ENCODE peak calls at places on chromosomes 6 and 20, in four cellular contexts. P is HepG2, O is WTC11, Q is K562. A is an unnamed sample.

GRCh38 chr6:132011582-132011981 is 60.4 kb upstream of the CCN2 start:
- DNase-seq in P (no peak), O (no peak), Q (no peak), A (no peak)

GRCh38 chr6:166768761-166769160 is 141.7 kb upstream of the RPS6KA2 start:
- DNase-seq in P (no peak), O (no peak), Q (no peak), A (no peak)

GRCh38 chr6:125002090-125002741 is 40.0 kb downstream of the RNF217 start:
- DNase-seq in P (no peak), O (no peak), Q (no peak), A (no peak)

GRCh38 chr6:158115102-158115501 is 53.0 kb downstream of the SERAC1 start:
- DNase-seq in P (no peak), O (no peak), Q (peak), A (no peak)

GRCh38 chr6:1281746-1282145 is 30.2 kb upstream of the FOXQ1 start:
- DNase-seq in P (no peak), O (no peak), Q (no peak), A (no peak)

GRCh38 chr6:122717350-122717749 is 62.2 kb upstream of the FABP7 start:
- DNase-seq in P (no peak), O (no peak), Q (no peak), A (no peak)

GRCh38 chr6:138987643-138988468 is at the start of gene REPS1:
- DNase-seq in P (peak), O (peak), Q (peak), A (peak)

GRCh38 chr20:12067686-12068085 is 150.0 kb downstream of the BTBD3 start:
- DNase-seq in P (no peak), O (no peak), Q (no peak), A (no peak)

GRCh38 chr6:28866342-28867077 is 57.3 kb downstream of the TRIM27 start:
- DNase-seq in P (peak), O (peak), Q (peak), A (no peak)

GRCh38 chr6:144335315-144335861 is 50.3 kb downstream of the UTRN start:
- DNase-seq in P (no peak), O (no peak), Q (no peak), A (no peak)

GRCh38 chr20:22374066-22374465 is 210.3 kb downstream of the FOXA2 start:
- DNase-seq in P (no peak), O (no peak), Q (no peak), A (no peak)

GRCh38 chr6:130518588-130518987 is 152.8 kb downstream of the TMEM200A start:
- DNase-seq in P (no peak), O (no peak), Q (no peak), A (no peak)

GRCh38 chr20:41005361-41005729 is 23.3 kb upstream of the TOP1 start:
- DNase-seq in P (no peak), O (no peak), Q (peak), A (no peak)

GRCh38 chr6:136889271-136890193 is 32.6 kb upstream of the SLC35D3 start:
- DNase-seq in P (peak), O (no peak), Q (no peak), A (no peak)

GRCh38 chr20:36116813-36117441 is 37.6 kb upstream of the EPB41L1 start:
- DNase-seq in P (no peak), O (no peak), Q (no peak), A (no peak)

GRCh38 chr6:135703621-135704020 is 147.9 kb upstream of the PDE7B start:
- DNase-seq in P (no peak), O (no peak), Q (no peak), A (no peak)

GRCh38 chr20:53040678-53041674 is 68.8 kb downstream of the TSHZ2 start:
- DNase-seq in P (no peak), O (no peak), Q (no peak), A (no peak)

GRCh38 chr6:13175759-13176158 is 152.6 kb downstream of the TBC1D7 start:
- DNase-seq in P (no peak), O (peak), Q (no peak), A (no peak)

GRCh38 chr20:38968090-38968489 is 5.9 kb downstream of the DHX35 start:
- DNase-seq in P (no peak), O (no peak), Q (no peak), A (no peak)

GRCh38 chr6:24980507-24981384 is 45.0 kb upstream of the RIPOR2 start:
- DNase-seq in P (no peak), O (peak), Q (no peak), A (no peak)

GRCh38 chr6:16239090-16239797 is 857 bp downstream of the GMPR start:
- DNase-seq in P (no peak), O (peak), Q (peak), A (no peak)

GRCh38 chr20:41321003-41321402 is 3.5 kb upstream of the ZHX3 start:
- DNase-seq in P (no peak), O (no peak), Q (no peak), A (no peak)

GRCh38 chr20:34824861-34825529 is 456 bp downstream of the NCOA6 start:
- DNase-seq in P (peak), O (peak), Q (peak), A (peak)

GRCh38 chr6:62371395-62371794 is 85.4 kb upstream of the KHDRBS2 start:
- DNase-seq in P (no peak), O (no peak), Q (no peak), A (no peak)

GRCh38 chr6:136158398-136158797 is 91.7 kb downstream of the MTFR2 start:
- DNase-seq in P (no peak), O (no peak), Q (no peak), A (no peak)

GRCh38 chr6:39886871-39887270 is 47.4 kb downstream of the MOCS1 start:
- DNase-seq in P (no peak), O (no peak), Q (no peak), A (no peak)

GRCh38 chr20:10356628-10357027 is 77.4 kb downstream of the MKKS start:
- DNase-seq in P (no peak), O (no peak), Q (no peak), A (no peak)

GRCh38 chr20:10357974-10358373 is 76.0 kb downstream of the MKKS start:
- DNase-seq in P (no peak), O (no peak), Q (no peak), A (no peak)

GRCh38 chr20:10360878-10361277 is 73.1 kb downstream of the MKKS start:
- DNase-seq in P (no peak), O (no peak), Q (no peak), A (no peak)

GRCh38 chr20:10357061-10357708 is 76.8 kb downstream of the MKKS start:
- DNase-seq in P (no peak), O (no peak), Q (no peak), A (no peak)

GRCh38 chr20:10359621-10360040 is 74.4 kb downstream of the MKKS start:
- DNase-seq in P (no peak), O (no peak), Q (no peak), A (no peak)
- TF ChIP-seq ELF4 in P (no peak), O (no peak), Q (no peak), A (no peak)

GRCh38 chr6:170095273-170095976 is 195.5 kb downstream of the DLL1 start:
- DNase-seq in P (no peak), O (no peak), Q (no peak), A (no peak)

GRCh38 chr6:170096191-170096802 is 194.6 kb downstream of the DLL1 start:
- DNase-seq in P (no peak), O (peak), Q (no peak), A (peak)

GRCh38 chr6:170098428-170099170 is 192.3 kb downstream of the DLL1 start:
- DNase-seq in P (no peak), O (no peak), Q (no peak), A (no peak)

GRCh38 chr6:170097505-170098427 is 193.1 kb downstream of the DLL1 start:
- DNase-seq in P (no peak), O (peak), Q (no peak), A (no peak)

DNA sequence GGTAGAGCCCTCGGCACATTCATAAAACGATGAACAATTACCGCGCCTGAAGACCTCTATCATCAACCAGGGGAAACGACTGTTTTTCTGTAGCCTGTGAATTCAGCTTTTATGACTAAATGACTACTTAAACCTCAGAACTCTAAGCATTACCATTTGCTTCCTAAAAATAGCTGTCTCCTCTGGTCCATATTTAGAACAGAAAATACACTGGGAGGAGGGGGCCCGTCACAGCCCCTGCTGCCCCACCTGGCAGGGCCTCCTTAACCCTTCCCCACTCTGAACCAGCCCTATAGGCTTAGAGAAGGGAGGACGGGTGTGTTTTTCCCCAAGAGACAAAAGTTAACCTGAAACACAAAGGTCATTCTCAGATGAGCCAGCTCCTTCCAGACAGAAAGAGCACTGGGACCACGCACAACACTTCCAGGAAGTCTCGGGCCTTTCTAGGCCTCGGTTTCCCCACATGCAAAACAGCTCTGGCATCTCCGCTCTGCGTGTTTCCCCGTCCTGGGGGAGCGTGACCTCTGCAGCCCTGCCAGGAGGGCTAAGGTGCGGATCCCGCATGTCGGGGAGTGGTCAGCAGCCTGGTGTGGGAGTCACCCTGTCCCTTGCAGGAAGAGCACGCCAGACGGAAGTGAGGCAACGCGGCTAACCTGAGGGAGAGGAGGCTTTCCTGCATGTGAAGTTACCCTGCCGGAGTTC is 193.9 kb downstream of the DLL1 start:
- DNase-seq in P (no peak), O (peak), Q (no peak), A (no peak)
- TF ChIP-seq ELF4 in P (no peak), O (no peak), Q (no peak), A (no peak)

GRCh38 chr6:127514396-127515227 is 4.5 kb downstream of the MTCL3 start:
- DNase-seq in P (no peak), O (peak), Q (no peak), A (no peak)
- TF ChIP-seq ELF4 in P (no peak), O (no peak), Q (no peak), A (no peak)

GRCh38 chr6:107509506-107509905 is 19.6 kb downstream of the SOBP start:
- DNase-seq in P (no peak), O (no peak), Q (no peak), A (no peak)
- TF ChIP-seq ELF4 in P (no peak), O (no peak), Q (no peak), A (no peak)

GRCh38 chr6:12026833-12027232 is 14.7 kb downstream of the HIVEP1 start:
- DNase-seq in P (no peak), O (no peak), Q (no peak), A (no peak)

GRCh38 chr6:12020187-12020791 is 8.2 kb downstream of the HIVEP1 start:
- DNase-seq in P (no peak), O (no peak), Q (peak), A (no peak)

GRCh38 chr6:12026120-12026519 is 14.0 kb downstream of the HIVEP1 start:
- DNase-seq in P (no peak), O (no peak), Q (no peak), A (no peak)

GRCh38 chr6:12024715-12025434 is 12.8 kb downstream of the HIVEP1 start:
- DNase-seq in P (no peak), O (no peak), Q (no peak), A (no peak)

DNA sequence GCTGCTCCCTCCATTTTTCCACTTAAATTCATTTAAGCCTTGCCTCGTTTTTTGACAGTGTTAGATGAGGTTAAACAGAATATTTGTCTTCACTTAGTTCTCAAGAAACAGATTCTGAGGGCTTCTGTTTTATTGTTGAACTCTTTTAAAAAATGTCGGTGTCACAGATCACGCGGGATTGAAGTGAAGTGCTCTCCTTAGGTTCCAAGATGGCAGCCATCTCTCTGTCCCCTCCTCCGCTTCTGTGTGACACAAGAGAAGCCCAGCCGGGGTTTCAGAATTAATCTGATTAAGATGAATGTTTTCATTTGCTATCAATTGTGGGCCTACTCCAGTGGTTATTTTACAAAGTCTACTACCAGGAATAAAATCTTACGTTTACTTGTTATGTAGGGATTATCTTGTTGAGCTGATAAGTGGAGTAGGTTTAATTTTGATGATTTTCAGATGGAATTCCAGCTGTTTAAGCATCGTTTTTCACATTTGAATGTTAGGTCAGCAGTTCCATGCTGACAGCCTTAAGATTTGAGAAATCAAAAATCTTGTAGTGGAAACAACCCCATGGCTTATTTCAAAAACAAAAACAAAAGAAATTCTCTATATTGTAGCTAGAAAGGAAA is 10.9 kb downstream of the HIVEP1 start:
- DNase-seq in P (no peak), O (no peak), Q (peak), A (no peak)
- TF ChIP-seq ELF4 in P (no peak), O (no peak), Q (no peak), A (no peak)

DNA sequence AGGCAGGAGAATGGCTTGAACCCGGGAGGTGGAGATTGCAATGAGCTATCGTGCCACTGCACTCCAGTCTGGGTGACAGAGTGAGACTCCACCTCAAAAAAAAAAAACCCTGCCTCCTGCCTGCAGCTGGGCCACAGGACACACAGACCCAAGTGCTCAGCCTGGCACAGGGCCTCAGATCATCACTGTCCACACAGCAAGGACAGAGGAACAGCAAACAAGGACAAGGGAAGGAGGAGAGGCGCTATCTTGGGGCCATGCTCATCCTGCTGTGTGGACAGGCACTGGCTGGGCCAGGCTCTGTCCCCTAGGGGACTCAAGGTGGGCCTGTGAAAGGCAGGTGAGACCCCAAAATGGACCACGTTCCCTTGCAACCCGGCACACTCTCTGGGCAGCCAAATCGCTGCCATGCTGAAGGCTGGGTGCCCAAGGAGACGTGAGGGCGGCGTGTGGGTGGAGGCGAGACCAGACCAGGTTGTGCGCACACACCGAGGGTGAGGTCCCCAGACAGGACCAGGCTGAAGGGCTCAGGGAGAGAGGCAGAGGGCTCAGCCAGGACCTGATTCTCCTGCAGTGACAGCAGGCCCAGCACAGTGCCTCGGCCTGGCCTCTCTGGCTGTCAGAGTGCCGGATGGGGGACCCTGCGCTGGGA is 9.1 kb downstream of the UCKL1 start:
- DNase-seq in P (no peak), O (no peak), Q (no peak), A (no peak)
- TF ChIP-seq ELF4 in P (no peak), O (no peak), Q (no peak), A (no peak)

GRCh38 chr6:90393232-90393884 is 96.7 kb upstream of the BACH2 start:
- DNase-seq in P (peak), O (peak), Q (peak), A (peak)
- TF ChIP-seq ELF4 in P (no peak), O (no peak), Q (no peak), A (no peak)

DNA sequence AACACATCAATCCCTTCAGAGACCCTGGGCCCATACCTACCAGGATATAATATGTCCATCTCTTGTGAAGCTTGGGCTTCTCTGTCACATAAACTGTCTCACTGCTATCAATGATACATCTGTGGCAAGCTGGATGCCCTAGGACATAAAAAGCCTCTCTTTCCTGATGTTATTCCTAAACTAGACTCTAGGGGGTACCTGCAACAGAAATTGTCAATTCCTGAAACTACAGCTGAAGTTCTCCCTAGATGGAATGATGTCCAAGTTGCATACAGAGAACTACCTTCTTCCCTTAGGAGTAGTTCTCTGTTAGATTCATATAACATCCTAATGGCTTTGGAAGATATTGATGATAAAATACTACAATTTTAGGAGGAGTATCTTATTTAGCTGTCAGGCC is 35.8 kb downstream of the TBX18 start:
- DNase-seq in P (peak), O (no peak), Q (peak), A (peak)
- TF ChIP-seq ELF4 in P (no peak), O (no peak), Q (no peak), A (no peak)

A was measured in HEK293T.